ENCODE peak calls at places on chromosomes 12 and 14, in six cellular contexts. Q is aorta, G is A549, N is GM23338, L is IMR-90, D is tibial artery. P is an unnamed sample.

GRCh38 chr12:58981961-58982360 is 61.7 kb upstream of the LRIG3 start:
- DNase-seq in D (no peak), N (no peak), Q (no peak), G (no peak), L (no peak), P (no peak)

GRCh38 chr14:38536376-38537038 is 280.6 kb upstream of the CLEC14A start:
- DNase-seq in D (no peak), L (peak; percentile 8), G (no peak), N (peak; percentile 9), Q (no peak), P (no peak)

GRCh38 chr12:108772247-108772646 is 40.9 kb upstream of the CORO1C start:
- DNase-seq in G (no peak), L (no peak), N (peak; percentile 45), Q (no peak), D (no peak), P (peak; percentile 22)

GRCh38 chr12:54286042-54286931 is 5.8 kb downstream of the HNRNPA1 start:
- DNase-seq in D (no peak), G (no peak), L (no peak), Q (no peak), N (peak; percentile 15), P (no peak)

GRCh38 chr12:104458645-104459555 is 2.2 kb downstream of the CHST11 start:
- DNase-seq in D (peak; percentile 39), L (no peak), Q (peak; percentile 78), G (peak; percentile 19), N (peak; percentile 46), P (peak; percentile 47)

GRCh38 chr12:52876371-52876770 is 27.6 kb upstream of the KRT78 start:
- DNase-seq in D (no peak), L (no peak), N (no peak), G (no peak), Q (no peak), P (peak; percentile 89)

GRCh38 chr14:91753501-91754128 is 21.7 kb upstream of the CATSPERB start:
- DNase-seq in G (no peak), Q (no peak), L (no peak), N (no peak), D (no peak), P (no peak)

GRCh38 chr12:34356233-34356987 is 334.1 kb downstream of the ALG10 start:
- DNase-seq in L (no peak), G (no peak), N (no peak), D (no peak), Q (no peak), P (no peak)

GRCh38 chr12:1815108-1815507 is 5.3 kb upstream of the LRTM2 start:
- DNase-seq in G (no peak), D (no peak), Q (no peak), N (no peak), L (no peak), P (no peak)

GRCh38 chr12:42486407-42486806 is 103.1 kb downstream of the PRICKLE1 start:
- DNase-seq in D (no peak), G (no peak), N (no peak), L (no peak), Q (no peak), P (no peak)

GRCh38 chr12:57456145-57456700 is 1.1 kb downstream of the INHBE start:
- DNase-seq in G (peak; percentile 53), D (no peak), L (peak; percentile 44), Q (no peak), N (peak; percentile 93), P (no peak)

GRCh38 chr12:30739020-30739419 is 15.7 kb downstream of the CAPRIN2 start:
- DNase-seq in L (no peak), Q (no peak), D (no peak), G (no peak), N (no peak), P (no peak)

GRCh38 chr12:48197967-48198618 is 5.0 kb downstream of the OR10AD1 start:
- DNase-seq in N (peak; percentile 99), G (peak; percentile 93), Q (peak; percentile 98), L (peak; percentile 87), D (peak; percentile 97), P (peak; percentile 99)

GRCh38 chr12:41531147-41531829 is 343.2 kb downstream of the PDZRN4 start:
- DNase-seq in Q (peak; percentile 83), G (no peak), N (no peak), D (peak; percentile 49), L (peak; percentile 4), P (peak; percentile 67)

GRCh38 chr12:3251691-3252090 is 174.5 kb downstream of the TSPAN9 start:
- DNase-seq in N (no peak), Q (no peak), L (no peak), D (no peak), G (no peak), P (no peak)

GRCh38 chr12:42625611-42626010 is 36.1 kb upstream of the PRICKLE1 start:
- DNase-seq in G (no peak), L (no peak), Q (no peak), N (no peak), D (no peak), P (no peak)

GRCh38 chr12:50006754-50007442 is 18.4 kb downstream of the RACGAP1 start:
- DNase-seq in G (no peak), L (peak; percentile 49), Q (no peak), N (no peak), D (no peak), P (no peak)

GRCh38 chr12:94491489-94491888 is 31.8 kb upstream of the CEP83 start:
- DNase-seq in D (no peak), Q (no peak), N (no peak), G (no peak), L (no peak), P (no peak)

GRCh38 chr12:94230357-94230905 is 82.1 kb downstream of the PLXNC1 start:
- DNase-seq in G (no peak), L (peak; percentile 19), D (no peak), N (no peak), Q (no peak), P (no peak)

GRCh38 chr12:29103539-29103974 is 45.5 kb upstream of the FAR2 start:
- DNase-seq in L (no peak), Q (no peak), N (no peak), G (no peak), D (no peak), P (no peak)

DNA sequence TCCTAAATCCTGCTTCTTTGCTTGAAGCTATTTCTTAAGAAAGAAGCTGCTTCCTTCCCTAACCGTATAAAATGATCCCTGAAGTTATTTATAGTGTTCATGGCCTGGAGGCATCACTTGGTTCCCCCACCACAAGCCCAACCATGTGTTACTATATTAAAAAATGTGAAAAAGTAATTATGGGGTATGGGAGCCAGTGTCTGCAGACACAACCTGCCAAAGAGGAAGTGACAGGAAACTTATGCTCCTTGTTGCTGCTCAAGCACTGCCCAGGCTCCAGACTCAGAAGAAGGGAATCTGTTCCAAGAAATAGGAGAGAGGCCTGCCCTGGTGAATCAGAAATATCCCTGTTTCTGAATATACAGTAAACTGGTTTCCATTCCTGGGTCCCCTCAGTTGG is 217.2 kb upstream of the BMP4 start:
- DNase-seq in L (peak; percentile 21), Q (no peak), N (no peak), G (no peak), D (no peak), P (no peak)
- H3K27ac ChIP-seq in L (no peak overlapping the region), Q (peak overlapping the region; percentile 69), N (no peak overlapping the region), G (no peak overlapping the region), D (peak overlapping the region; percentile 65), P (no peak overlapping the region)

GRCh38 chr12:89355243-89356068 is 3.2 kb upstream of the DUSP6 start:
- DNase-seq in Q (no peak), N (no peak), D (no peak), L (no peak), G (peak; percentile 40), P (no peak)

GRCh38 chr12:89353823-89354629 is 1.7 kb upstream of the DUSP6 start:
- DNase-seq in L (peak; percentile 63), Q (peak; percentile 92), D (peak; percentile 62), N (peak; percentile 96), G (peak; percentile 75), P (peak; percentile 96)

GRCh38 chr12:89356069-89356665 is 3.9 kb upstream of the DUSP6 start:
- DNase-seq in Q (no peak), G (no peak), D (no peak), L (no peak), N (no peak), P (no peak)

GRCh38 chr12:89353188-89353822 is 1.0 kb upstream of the DUSP6 start:
- DNase-seq in G (peak; percentile 84), L (peak; percentile 62), Q (peak; percentile 91), D (peak; percentile 61), N (peak; percentile 79), P (peak; percentile 80)

DNA sequence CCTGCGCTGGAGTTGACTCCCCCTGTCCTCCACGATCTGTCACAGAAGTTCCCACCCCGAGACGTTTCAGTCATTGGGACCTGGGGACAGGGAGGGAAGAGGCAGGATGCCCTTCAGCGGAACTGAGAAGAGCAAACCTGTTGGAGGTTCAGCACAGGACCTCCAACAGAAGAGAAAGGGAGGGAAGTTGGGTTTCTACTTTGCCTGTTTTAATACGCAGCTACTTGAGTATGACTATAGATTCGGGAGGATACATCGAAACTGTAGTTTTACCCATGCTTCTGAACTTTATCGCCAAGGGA is 2.3 kb upstream of the DUSP6 start:
- DNase-seq in N (peak; percentile 44), D (no peak), Q (no peak), G (no peak), L (peak; percentile 35), P (no peak)
- H3K27ac ChIP-seq in N (peak overlapping the region; percentile 99), D (peak overlapping the region; percentile 96), Q (peak overlapping the region; percentile 69), G (peak overlapping the region; percentile 99), L (peak overlapping the region; percentile 84), P (peak overlapping the region; percentile 100)

GRCh38 chr14:95696741-95697140 is 10.5 kb downstream of the TCL1B start:
- DNase-seq in N (no peak), L (no peak), G (no peak), D (no peak), Q (no peak), P (no peak)
- H3K27ac ChIP-seq in N (no peak overlapping the region), L (no peak overlapping the region), G (no peak overlapping the region), D (no peak overlapping the region), Q (no peak overlapping the region), P (no peak overlapping the region)

DNA sequence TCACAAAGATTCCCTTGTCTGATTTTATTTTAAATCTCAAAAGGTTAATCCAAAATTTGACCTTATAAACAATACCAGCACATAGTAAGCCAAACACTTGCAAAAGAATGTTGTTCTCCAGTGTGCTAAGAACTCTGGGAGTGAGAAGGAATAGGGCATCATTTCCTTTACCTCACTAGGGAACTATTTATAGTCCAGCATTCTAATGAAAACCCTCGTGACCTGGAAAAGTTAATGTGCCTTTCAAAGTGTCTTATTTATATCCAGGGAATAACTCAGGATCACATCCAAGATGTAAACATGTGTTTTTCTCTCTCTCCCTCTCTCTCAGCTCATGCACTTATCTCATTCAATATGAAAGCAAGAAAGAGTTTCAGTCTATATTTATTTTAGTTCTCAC is 115.0 kb upstream of the RAP1B start:
- DNase-seq in Q (no peak), L (peak; percentile 69), G (no peak), D (no peak), N (no peak), P (no peak)
- H3K27ac ChIP-seq in Q (no peak overlapping the region), L (no peak overlapping the region), G (no peak overlapping the region), D (peak overlapping the region; percentile 57), N (no peak overlapping the region), P (no peak overlapping the region)

GRCh38 chr12:77724367-77724957 is 106.2 kb upstream of the NAV3 start:
- DNase-seq in G (no peak), N (peak; percentile 66), L (peak; percentile 45), D (no peak), Q (no peak), P (no peak)

GRCh38 chr12:77727442-77728001 is 103.2 kb upstream of the NAV3 start:
- DNase-seq in Q (no peak), L (no peak), G (no peak), N (no peak), D (no peak), P (no peak)

GRCh38 chr12:77728018-77728417 is 102.7 kb upstream of the NAV3 start:
- DNase-seq in N (no peak), L (no peak), D (no peak), G (no peak), Q (no peak), P (no peak)

GRCh38 chr12:77723308-77723707 is 107.4 kb upstream of the NAV3 start:
- DNase-seq in Q (no peak), G (no peak), N (no peak), D (no peak), L (no peak), P (no peak)

GRCh38 chr12:77725611-77726010 is 105.1 kb upstream of the NAV3 start:
- DNase-seq in N (peak; percentile 17), L (peak; percentile 67), D (no peak), G (no peak), Q (no peak), P (no peak)
- H3K27ac ChIP-seq in N (no peak overlapping the region), L (no peak overlapping the region), D (no peak overlapping the region), G (no peak overlapping the region), Q (no peak overlapping the region), P (no peak overlapping the region)

P was measured in left lung.